ENCODE peak calls at places on chromosome 14, in ten cellular contexts. One of them, this sample, is unnamed.

GRCh38 chr14:99134333-99135046 is 137.5 kb downstream of the BCL11B start:
- DNase-seq in HuH-7.5: no peak
- DNase-seq in Jurkat, Clone E6-1: no peak
- DNase-seq in thoracic aorta: no peak
- DNase-seq in central memory CD4-positive, alpha-beta T cell: no peak
- DNase-seq in left kidney: no peak
- DNase-seq in stimulated activated CD4-positive, alpha-beta T cell treated with anti-CD3 and anti-CD28 coated beads, Interleukin-12 subunit alpha, Interleukin-12 subunit beta, amount 100 ng/mL, for 48 hours: no peak
- DNase-seq in T-helper 2 cell: no peak
- DNase-seq in NCI-H2081: no peak
- DNase-seq in upper lobe of right lung: no peak
- DNase-seq in this sample: no peak

GRCh38 chr14:69170848-69171247 is 17.9 kb upstream of the DCAF5 start:
- DNase-seq in thoracic aorta: no peak
- DNase-seq in Jurkat, Clone E6-1: no peak
- DNase-seq in NCI-H2081: no peak
- DNase-seq in upper lobe of right lung: no peak
- DNase-seq in HuH-7.5: no peak
- DNase-seq in stimulated activated CD4-positive, alpha-beta T cell treated with anti-CD3 and anti-CD28 coated beads, Interleukin-12 subunit alpha, Interleukin-12 subunit beta, amount 100 ng/mL, for 48 hours: no peak
- DNase-seq in T-helper 2 cell: no peak
- DNase-seq in central memory CD4-positive, alpha-beta T cell: no peak
- DNase-seq in left kidney: no peak
- DNase-seq in this sample: peak; percentile 50

GRCh38 chr14:58368951-58369350 is 26.8 kb upstream of the TOMM20L start:
- DNase-seq in Jurkat, Clone E6-1: no peak
- DNase-seq in HuH-7.5: no peak
- DNase-seq in upper lobe of right lung: no peak
- DNase-seq in left kidney: no peak
- DNase-seq in central memory CD4-positive, alpha-beta T cell: no peak
- DNase-seq in stimulated activated CD4-positive, alpha-beta T cell treated with anti-CD3 and anti-CD28 coated beads, Interleukin-12 subunit alpha, Interleukin-12 subunit beta, amount 100 ng/mL, for 48 hours: no peak
- DNase-seq in NCI-H2081: no peak
- DNase-seq in thoracic aorta: no peak
- DNase-seq in T-helper 2 cell: no peak
- DNase-seq in this sample: no peak

GRCh38 chr14:100907240-100907639 is 3.7 kb upstream of the RTL1 start:
- DNase-seq in Jurkat, Clone E6-1: no peak
- DNase-seq in stimulated activated CD4-positive, alpha-beta T cell treated with anti-CD3 and anti-CD28 coated beads, Interleukin-12 subunit alpha, Interleukin-12 subunit beta, amount 100 ng/mL, for 48 hours: no peak
- DNase-seq in HuH-7.5: no peak
- DNase-seq in T-helper 2 cell: no peak
- DNase-seq in central memory CD4-positive, alpha-beta T cell: no peak
- DNase-seq in NCI-H2081: no peak
- DNase-seq in thoracic aorta: no peak
- DNase-seq in upper lobe of right lung: no peak
- DNase-seq in left kidney: no peak
- DNase-seq in this sample: no peak

GRCh38 chr14:64549805-64550538 is at the start of gene PPP1R36:
- DNase-seq in HuH-7.5: no peak
- DNase-seq in central memory CD4-positive, alpha-beta T cell: peak; percentile 23
- DNase-seq in stimulated activated CD4-positive, alpha-beta T cell treated with anti-CD3 and anti-CD28 coated beads, Interleukin-12 subunit alpha, Interleukin-12 subunit beta, amount 100 ng/mL, for 48 hours: peak; percentile 36
- DNase-seq in Jurkat, Clone E6-1: no peak
- DNase-seq in NCI-H2081: peak; percentile 67
- DNase-seq in upper lobe of right lung: peak; percentile 74
- DNase-seq in T-helper 2 cell: no peak
- DNase-seq in thoracic aorta: no peak
- DNase-seq in left kidney: peak; percentile 68
- DNase-seq in this sample: no peak

GRCh38 chr14:91115986-91116385 is 2.1 kb downstream of the DGLUCY start:
- DNase-seq in T-helper 2 cell: no peak
- DNase-seq in thoracic aorta: no peak
- DNase-seq in left kidney: no peak
- DNase-seq in NCI-H2081: no peak
- DNase-seq in central memory CD4-positive, alpha-beta T cell: no peak
- DNase-seq in upper lobe of right lung: no peak
- DNase-seq in Jurkat, Clone E6-1: no peak
- DNase-seq in stimulated activated CD4-positive, alpha-beta T cell treated with anti-CD3 and anti-CD28 coated beads, Interleukin-12 subunit alpha, Interleukin-12 subunit beta, amount 100 ng/mL, for 48 hours: no peak
- DNase-seq in HuH-7.5: no peak
- DNase-seq in this sample: peak; percentile 62

GRCh38 chr14:29741909-29742401 is 185.7 kb downstream of the PRKD1 start:
- DNase-seq in T-helper 2 cell: no peak
- DNase-seq in NCI-H2081: peak; percentile 49
- DNase-seq in Jurkat, Clone E6-1: no peak
- DNase-seq in stimulated activated CD4-positive, alpha-beta T cell treated with anti-CD3 and anti-CD28 coated beads, Interleukin-12 subunit alpha, Interleukin-12 subunit beta, amount 100 ng/mL, for 48 hours: no peak
- DNase-seq in thoracic aorta: peak; percentile 28
- DNase-seq in central memory CD4-positive, alpha-beta T cell: no peak
- DNase-seq in HuH-7.5: no peak
- DNase-seq in upper lobe of right lung: no peak
- DNase-seq in left kidney: peak; percentile 15
- DNase-seq in this sample: no peak

GRCh38 chr14:81517798-81518398 is 15.8 kb downstream of the SEL1L start:
- DNase-seq in NCI-H2081: no peak
- DNase-seq in HuH-7.5: no peak
- DNase-seq in thoracic aorta: no peak
- DNase-seq in Jurkat, Clone E6-1: no peak
- DNase-seq in central memory CD4-positive, alpha-beta T cell: no peak
- DNase-seq in upper lobe of right lung: peak; percentile 66
- DNase-seq in left kidney: peak; percentile 48
- DNase-seq in stimulated activated CD4-positive, alpha-beta T cell treated with anti-CD3 and anti-CD28 coated beads, Interleukin-12 subunit alpha, Interleukin-12 subunit beta, amount 100 ng/mL, for 48 hours: no peak
- DNase-seq in T-helper 2 cell: no peak
- DNase-seq in this sample: no peak

GRCh38 chr14:29926701-29927595 is 699 bp downstream of the PRKD1 start:
- DNase-seq in left kidney: peak; percentile 84
- DNase-seq in T-helper 2 cell: no peak
- DNase-seq in central memory CD4-positive, alpha-beta T cell: no peak
- DNase-seq in HuH-7.5: peak; percentile 65
- DNase-seq in NCI-H2081: peak; percentile 35
- DNase-seq in stimulated activated CD4-positive, alpha-beta T cell treated with anti-CD3 and anti-CD28 coated beads, Interleukin-12 subunit alpha, Interleukin-12 subunit beta, amount 100 ng/mL, for 48 hours: no peak
- DNase-seq in Jurkat, Clone E6-1: no peak
- DNase-seq in upper lobe of right lung: peak; percentile 84
- DNase-seq in thoracic aorta: no peak
- DNase-seq in this sample: peak; percentile 53

GRCh38 chr14:29528889-29529288 is 398.8 kb downstream of the PRKD1 start:
- DNase-seq in left kidney: peak; percentile 51
- DNase-seq in stimulated activated CD4-positive, alpha-beta T cell treated with anti-CD3 and anti-CD28 coated beads, Interleukin-12 subunit alpha, Interleukin-12 subunit beta, amount 100 ng/mL, for 48 hours: no peak
- DNase-seq in upper lobe of right lung: no peak
- DNase-seq in NCI-H2081: peak; percentile 41
- DNase-seq in thoracic aorta: no peak
- DNase-seq in T-helper 2 cell: no peak
- DNase-seq in HuH-7.5: no peak
- DNase-seq in central memory CD4-positive, alpha-beta T cell: no peak
- DNase-seq in Jurkat, Clone E6-1: no peak
- DNase-seq in this sample: no peak

GRCh38 chr14:103512701-103513611 is 9.7 kb downstream of the CKB start:
- DNase-seq in left kidney: peak; percentile 66
- DNase-seq in T-helper 2 cell: no peak
- DNase-seq in NCI-H2081: no peak
- DNase-seq in upper lobe of right lung: peak; percentile 88
- DNase-seq in HuH-7.5: no peak
- DNase-seq in Jurkat, Clone E6-1: peak; percentile 21
- DNase-seq in thoracic aorta: peak; percentile 76
- DNase-seq in central memory CD4-positive, alpha-beta T cell: no peak
- DNase-seq in stimulated activated CD4-positive, alpha-beta T cell treated with anti-CD3 and anti-CD28 coated beads, Interleukin-12 subunit alpha, Interleukin-12 subunit beta, amount 100 ng/mL, for 48 hours: no peak
- DNase-seq in this sample: peak; percentile 28

GRCh38 chr14:29724991-29725390 is 202.7 kb downstream of the PRKD1 start:
- DNase-seq in HuH-7.5: peak; percentile 18
- DNase-seq in NCI-H2081: peak; percentile 44
- DNase-seq in thoracic aorta: no peak
- DNase-seq in Jurkat, Clone E6-1: peak; percentile 1
- DNase-seq in T-helper 2 cell: no peak
- DNase-seq in stimulated activated CD4-positive, alpha-beta T cell treated with anti-CD3 and anti-CD28 coated beads, Interleukin-12 subunit alpha, Interleukin-12 subunit beta, amount 100 ng/mL, for 48 hours: no peak
- DNase-seq in central memory CD4-positive, alpha-beta T cell: no peak
- DNase-seq in left kidney: peak; percentile 81
- DNase-seq in upper lobe of right lung: no peak
- DNase-seq in this sample: no peak

GRCh38 chr14:100211893-100212292 is 27.1 kb upstream of the YY1 start:
- DNase-seq in stimulated activated CD4-positive, alpha-beta T cell treated with anti-CD3 and anti-CD28 coated beads, Interleukin-12 subunit alpha, Interleukin-12 subunit beta, amount 100 ng/mL, for 48 hours: no peak
- DNase-seq in Jurkat, Clone E6-1: no peak
- DNase-seq in NCI-H2081: no peak
- DNase-seq in left kidney: no peak
- DNase-seq in upper lobe of right lung: no peak
- DNase-seq in thoracic aorta: no peak
- DNase-seq in T-helper 2 cell: no peak
- DNase-seq in HuH-7.5: no peak
- DNase-seq in central memory CD4-positive, alpha-beta T cell: no peak
- DNase-seq in this sample: no peak

GRCh38 chr14:86527312-86527711 is 997.4 kb downstream of the FLRT2 start:
- DNase-seq in upper lobe of right lung: no peak
- DNase-seq in NCI-H2081: no peak
- DNase-seq in T-helper 2 cell: no peak
- DNase-seq in Jurkat, Clone E6-1: no peak
- DNase-seq in stimulated activated CD4-positive, alpha-beta T cell treated with anti-CD3 and anti-CD28 coated beads, Interleukin-12 subunit alpha, Interleukin-12 subunit beta, amount 100 ng/mL, for 48 hours: no peak
- DNase-seq in left kidney: no peak
- DNase-seq in thoracic aorta: no peak
- DNase-seq in central memory CD4-positive, alpha-beta T cell: no peak
- DNase-seq in HuH-7.5: no peak
- DNase-seq in this sample: no peak

GRCh38 chr14:102785598-102785963 is 8.3 kb downstream of the TRAF3 start:
- DNase-seq in Jurkat, Clone E6-1: no peak
- DNase-seq in stimulated activated CD4-positive, alpha-beta T cell treated with anti-CD3 and anti-CD28 coated beads, Interleukin-12 subunit alpha, Interleukin-12 subunit beta, amount 100 ng/mL, for 48 hours: no peak
- DNase-seq in thoracic aorta: no peak
- DNase-seq in T-helper 2 cell: no peak
- DNase-seq in NCI-H2081: no peak
- DNase-seq in upper lobe of right lung: no peak
- DNase-seq in left kidney: no peak
- DNase-seq in central memory CD4-positive, alpha-beta T cell: no peak
- DNase-seq in HuH-7.5: no peak
- DNase-seq in this sample: no peak

GRCh38 chr14:102927346-102927877 is 4.9 kb downstream of the AMN start:
- DNase-seq in T-helper 2 cell: no peak
- DNase-seq in upper lobe of right lung: peak; percentile 90
- DNase-seq in stimulated activated CD4-positive, alpha-beta T cell treated with anti-CD3 and anti-CD28 coated beads, Interleukin-12 subunit alpha, Interleukin-12 subunit beta, amount 100 ng/mL, for 48 hours: no peak
- DNase-seq in central memory CD4-positive, alpha-beta T cell: no peak
- DNase-seq in HuH-7.5: no peak
- DNase-seq in NCI-H2081: no peak
- DNase-seq in left kidney: peak; percentile 31
- DNase-seq in Jurkat, Clone E6-1: no peak
- DNase-seq in thoracic aorta: no peak
- DNase-seq in this sample: peak; percentile 33

GRCh38 chr14:49982522-49982951 is 89.7 kb downstream of the ARF6 start:
- DNase-seq in T-helper 2 cell: no peak
- DNase-seq in upper lobe of right lung: no peak
- DNase-seq in NCI-H2081: no peak
- DNase-seq in thoracic aorta: no peak
- DNase-seq in Jurkat, Clone E6-1: no peak
- DNase-seq in stimulated activated CD4-positive, alpha-beta T cell treated with anti-CD3 and anti-CD28 coated beads, Interleukin-12 subunit alpha, Interleukin-12 subunit beta, amount 100 ng/mL, for 48 hours: no peak
- DNase-seq in left kidney: no peak
- DNase-seq in central memory CD4-positive, alpha-beta T cell: peak; percentile 66
- DNase-seq in HuH-7.5: no peak
- DNase-seq in this sample: no peak

GRCh38 chr14:50820786-50821185 is 10.2 kb downstream of the NIN start:
- DNase-seq in stimulated activated CD4-positive, alpha-beta T cell treated with anti-CD3 and anti-CD28 coated beads, Interleukin-12 subunit alpha, Interleukin-12 subunit beta, amount 100 ng/mL, for 48 hours: no peak
- DNase-seq in Jurkat, Clone E6-1: no peak
- DNase-seq in thoracic aorta: no peak
- DNase-seq in HuH-7.5: no peak
- DNase-seq in T-helper 2 cell: no peak
- DNase-seq in left kidney: no peak
- DNase-seq in upper lobe of right lung: no peak
- DNase-seq in NCI-H2081: no peak
- DNase-seq in central memory CD4-positive, alpha-beta T cell: no peak
- DNase-seq in this sample: no peak

GRCh38 chr14:102046337-102047278 is 40.2 kb downstream of the HSP90AA1 start:
- DNase-seq in central memory CD4-positive, alpha-beta T cell: no peak
- DNase-seq in NCI-H2081: peak; percentile 70
- DNase-seq in left kidney: peak; percentile 95
- DNase-seq in stimulated activated CD4-positive, alpha-beta T cell treated with anti-CD3 and anti-CD28 coated beads, Interleukin-12 subunit alpha, Interleukin-12 subunit beta, amount 100 ng/mL, for 48 hours: no peak
- DNase-seq in upper lobe of right lung: peak; percentile 88
- DNase-seq in HuH-7.5: peak; percentile 73
- DNase-seq in T-helper 2 cell: no peak
- DNase-seq in Jurkat, Clone E6-1: no peak
- DNase-seq in thoracic aorta: peak; percentile 65
- DNase-seq in this sample: peak; percentile 71

GRCh38 chr14:29773990-29774389 is 153.7 kb downstream of the PRKD1 start:
- DNase-seq in NCI-H2081: peak; percentile 17
- DNase-seq in HuH-7.5: no peak
- DNase-seq in thoracic aorta: no peak
- DNase-seq in central memory CD4-positive, alpha-beta T cell: no peak
- DNase-seq in stimulated activated CD4-positive, alpha-beta T cell treated with anti-CD3 and anti-CD28 coated beads, Interleukin-12 subunit alpha, Interleukin-12 subunit beta, amount 100 ng/mL, for 48 hours: no peak
- DNase-seq in upper lobe of right lung: no peak
- DNase-seq in left kidney: no peak
- DNase-seq in T-helper 2 cell: no peak
- DNase-seq in Jurkat, Clone E6-1: no peak
- DNase-seq in this sample: no peak

GRCh38 chr14:62117010-62117717 is 354.9 kb downstream of the SNAPC1 start:
- DNase-seq in central memory CD4-positive, alpha-beta T cell: peak; percentile 5
- DNase-seq in upper lobe of right lung: peak; percentile 75
- DNase-seq in T-helper 2 cell: peak; percentile 31
- DNase-seq in stimulated activated CD4-positive, alpha-beta T cell treated with anti-CD3 and anti-CD28 coated beads, Interleukin-12 subunit alpha, Interleukin-12 subunit beta, amount 100 ng/mL, for 48 hours: peak; percentile 48
- DNase-seq in thoracic aorta: no peak
- DNase-seq in NCI-H2081: peak; percentile 59
- DNase-seq in HuH-7.5: peak; percentile 5
- DNase-seq in Jurkat, Clone E6-1: peak; percentile 26
- DNase-seq in left kidney: peak; percentile 97
- DNase-seq in this sample: no peak

GRCh38 chr14:77520626-77521025 is 22.0 kb upstream of the ISM2 start:
- DNase-seq in HuH-7.5: no peak
- DNase-seq in NCI-H2081: no peak
- DNase-seq in upper lobe of right lung: no peak
- DNase-seq in thoracic aorta: no peak
- DNase-seq in stimulated activated CD4-positive, alpha-beta T cell treated with anti-CD3 and anti-CD28 coated beads, Interleukin-12 subunit alpha, Interleukin-12 subunit beta, amount 100 ng/mL, for 48 hours: no peak
- DNase-seq in central memory CD4-positive, alpha-beta T cell: no peak
- DNase-seq in T-helper 2 cell: no peak
- DNase-seq in Jurkat, Clone E6-1: no peak
- DNase-seq in left kidney: no peak
- DNase-seq in this sample: no peak

GRCh38 chr14:104187931-104188726 is 49.7 kb downstream of the KIF26A start:
- DNase-seq in Jurkat, Clone E6-1: no peak
- DNase-seq in left kidney: no peak
- DNase-seq in HuH-7.5: no peak
- DNase-seq in T-helper 2 cell: no peak
- DNase-seq in central memory CD4-positive, alpha-beta T cell: no peak
- DNase-seq in upper lobe of right lung: no peak
- DNase-seq in NCI-H2081: no peak
- DNase-seq in thoracic aorta: no peak
- DNase-seq in stimulated activated CD4-positive, alpha-beta T cell treated with anti-CD3 and anti-CD28 coated beads, Interleukin-12 subunit alpha, Interleukin-12 subunit beta, amount 100 ng/mL, for 48 hours: no peak
- DNase-seq in this sample: peak; percentile 17

GRCh38 chr14:49895480-49895879 is 2.6 kb downstream of the ARF6 start:
- DNase-seq in HuH-7.5: no peak
- DNase-seq in central memory CD4-positive, alpha-beta T cell: no peak
- DNase-seq in NCI-H2081: no peak
- DNase-seq in T-helper 2 cell: no peak
- DNase-seq in left kidney: no peak
- DNase-seq in stimulated activated CD4-positive, alpha-beta T cell treated with anti-CD3 and anti-CD28 coated beads, Interleukin-12 subunit alpha, Interleukin-12 subunit beta, amount 100 ng/mL, for 48 hours: no peak
- DNase-seq in Jurkat, Clone E6-1: no peak
- DNase-seq in thoracic aorta: no peak
- DNase-seq in upper lobe of right lung: no peak
- DNase-seq in this sample: peak; percentile 47

GRCh38 chr14:100376751-100377171 is 53.6 kb downstream of the SLC25A47 start:
- DNase-seq in upper lobe of right lung: no peak
- DNase-seq in central memory CD4-positive, alpha-beta T cell: no peak
- DNase-seq in thoracic aorta: no peak
- DNase-seq in T-helper 2 cell: no peak
- DNase-seq in HuH-7.5: peak; percentile 51
- DNase-seq in Jurkat, Clone E6-1: no peak
- DNase-seq in stimulated activated CD4-positive, alpha-beta T cell treated with anti-CD3 and anti-CD28 coated beads, Interleukin-12 subunit alpha, Interleukin-12 subunit beta, amount 100 ng/mL, for 48 hours: no peak
- DNase-seq in left kidney: no peak
- DNase-seq in NCI-H2081: peak; percentile 27
- DNase-seq in this sample: peak; percentile 58

GRCh38 chr14:74609721-74610120 is 2.3 kb downstream of the LTBP2 start:
- DNase-seq in central memory CD4-positive, alpha-beta T cell: no peak
- DNase-seq in upper lobe of right lung: no peak
- DNase-seq in thoracic aorta: no peak
- DNase-seq in NCI-H2081: no peak
- DNase-seq in left kidney: no peak
- DNase-seq in T-helper 2 cell: no peak
- DNase-seq in HuH-7.5: no peak
- DNase-seq in stimulated activated CD4-positive, alpha-beta T cell treated with anti-CD3 and anti-CD28 coated beads, Interleukin-12 subunit alpha, Interleukin-12 subunit beta, amount 100 ng/mL, for 48 hours: no peak
- DNase-seq in Jurkat, Clone E6-1: no peak
- DNase-seq in this sample: no peak

This sample was measured in PC-3.